ENCODE peak calls at places on chromosome 3, in four cellular contexts. O, K, I and A are unnamed samples.

GRCh38 chr3:156620260-156620659 is 54.1 kb upstream of the TIPARP start:
- DNase-seq in O (no peak), K (peak; percentile 85), I (no peak), A (no peak)

GRCh38 chr3:15629860-15630597 is 28.5 kb downstream of the BTD start:
- DNase-seq in O (peak; percentile 93), K (peak; percentile 30), I (no peak), A (peak; percentile 82)

GRCh38 chr3:101638262-101638745 is 38.6 kb downstream of the ZBTB11 start:
- DNase-seq in O (no peak), K (no peak), I (no peak), A (no peak)

GRCh38 chr3:73401058-73401457 is 223.7 kb downstream of the PDZRN3 start:
- DNase-seq in O (peak; percentile 44), K (no peak), I (no peak), A (no peak)

GRCh38 chr3:32816439-32817194 is 1.2 kb upstream of the TRIM71 start:
- DNase-seq in O (peak; percentile 10), K (no peak), I (no peak), A (no peak)

GRCh38 chr3:52769786-52770445 is 824 bp downstream of the NEK4 start:
- DNase-seq in O (no peak), K (peak; percentile 1), I (no peak), A (no peak)

GRCh38 chr3:143298886-143299535 is 179.4 kb downstream of the CHST2 start:
- DNase-seq in O (no peak), K (no peak), I (no peak), A (no peak)

GRCh38 chr3:122668930-122669730 is 11.5 kb upstream of the PARP14 start:
- DNase-seq in O (peak; percentile 28), K (no peak), I (no peak), A (peak; percentile 41)

GRCh38 chr3:125107861-125108567 is 52.2 kb upstream of the HEG1 start:
- DNase-seq in O (peak; percentile 83), K (no peak), I (no peak), A (peak; percentile 86)

GRCh38 chr3:156772588-156773206 is 53.5 kb upstream of the LEKR1 start:
- DNase-seq in O (peak; percentile 44), K (no peak), I (no peak), A (no peak)

GRCh38 chr3:160498202-160498601 is 48.6 kb upstream of the TRIM59 start:
- DNase-seq in O (no peak), K (no peak), I (no peak), A (no peak)

GRCh38 chr3:134543113-134543512 is 57.3 kb downstream of the CEP63 start:
- DNase-seq in O (peak; percentile 14), K (no peak), I (no peak), A (no peak)

GRCh38 chr3:46386206-46386605 is 15.5 kb downstream of the CCR5 start:
- DNase-seq in O (peak; percentile 38), K (peak; percentile 7), I (no peak), A (peak; percentile 77)

GRCh38 chr3:112448939-112449338 is 50.3 kb downstream of the BTLA start:
- DNase-seq in O (peak; percentile 34), K (no peak), I (no peak), A (peak; percentile 75)

GRCh38 chr3:36743821-36744220 is 20.5 kb downstream of the DCLK3 start:
- DNase-seq in O (no peak), K (no peak), I (no peak), A (no peak)

GRCh38 chr3:159929181-159929893 is 59.3 kb upstream of the IL12A start:
- DNase-seq in O (peak; percentile 61), K (no peak), I (no peak), A (peak; percentile 75)

GRCh38 chr3:194773216-194773615 is 87.5 kb downstream of the FAM43A start:
- DNase-seq in O (peak; percentile 38), K (no peak), I (no peak), A (no peak)

GRCh38 chr3:147572970-147573340 is 163.8 kb downstream of the ZIC1 start:
- DNase-seq in O (no peak), K (no peak), I (no peak), A (peak; percentile 6)

GRCh38 chr3:134149286-134149685 is 101.4 kb downstream of the RYK start:
- DNase-seq in O (no peak), K (no peak), I (no peak), A (no peak)

GRCh38 chr3:43213631-43214030 is 72.7 kb upstream of the SNRK start:
- DNase-seq in O (no peak), K (no peak), I (no peak), A (no peak)

GRCh38 chr3:123026551-123027291 is 842 bp downstream of the SEMA5B start:
- DNase-seq in O (no peak), K (no peak), I (no peak), A (no peak)

GRCh38 chr3:179981646-179982045 is 55.1 kb downstream of the PEX5L start:
- DNase-seq in O (no peak), K (no peak), I (no peak), A (no peak)

GRCh38 chr3:196072313-196072712 is 9.6 kb downstream of the TFRC start:
- DNase-seq in O (no peak), K (no peak), I (no peak), A (no peak)

GRCh38 chr3:124669470-124669869 is 60.8 kb upstream of the UMPS start:
- DNase-seq in O (peak; percentile 17), K (no peak), I (no peak), A (peak; percentile 10)

GRCh38 chr3:10948326-10948725 is 44.2 kb upstream of the SLC6A1 start:
- DNase-seq in O (no peak), K (no peak), I (no peak), A (no peak)

GRCh38 chr3:143538577-143538981 is 309.7 kb downstream of the SLC9A9 start:
- DNase-seq in O (peak; percentile 69), K (no peak), I (no peak), A (no peak)

GRCh38 chr3:44048196-44048924 is 193.3 kb upstream of the TOPAZ1 start:
- DNase-seq in O (no peak), K (no peak), I (no peak), A (no peak)

GRCh38 chr3:67853520-67853919 is 199.1 kb upstream of the SUCLG2 start:
- DNase-seq in O (no peak), K (no peak), I (no peak), A (no peak)

GRCh38 chr3:98013428-98014349 is 21.4 kb downstream of the GABRR3 start:
- DNase-seq in O (peak; percentile 26), K (no peak), I (no peak), A (no peak)